ENCODE peak calls at places on chromosomes 11 and 22, in four cellular contexts. A is GM12865, U is Calu3, G is brain microvascular endothelial cell. E is an unnamed sample.

GRCh38 chr11:63901660-63902059 is 15.3 kb downstream of the RCOR2 start:
- DNase-seq in G (no peak), A (peak), U (no peak), E (no peak)

GRCh38 chr22:42945736-42946135 is 69.2 kb downstream of the PACSIN2 start:
- DNase-seq in G (no peak), A (peak), U (no peak), E (no peak)

GRCh38 chr11:9001736-9002135 is 2.1 kb downstream of the NRIP3 start:
- DNase-seq in U (peak), G (peak), A (no peak), E (no peak)

GRCh38 chr11:48116843-48117242 is 99.8 kb upstream of the OR4B1 start:
- DNase-seq in A (peak), U (peak), G (no peak), E (no peak)

GRCh38 chr11:48002565-48002964 is 22.2 kb downstream of the PTPRJ start:
- DNase-seq in U (no peak), A (no peak), G (no peak), E (no peak)

GRCh38 chr11:55793321-55793720 is 2.0 kb upstream of the OR5D14 start:
- DNase-seq in A (no peak), U (no peak), G (no peak), E (no peak)

GRCh38 chr22:24305260-24305692 is 34.6 kb downstream of the SPECC1L start:
- DNase-seq in A (no peak), G (peak), U (no peak), E (no peak)

GRCh38 chr22:30277547-30278344 is 11.1 kb upstream of the OSM start:
- DNase-seq in U (no peak), A (no peak), G (peak), E (no peak)

GRCh38 chr22:46592390-46592872 is 27.8 kb upstream of the GRAMD4 start:
- DNase-seq in A (peak), U (no peak), G (peak), E (peak)

GRCh38 chr11:119424775-119425174 is 1.8 kb upstream of the THY1 start:
- DNase-seq in G (no peak), A (no peak), U (no peak), E (no peak)

GRCh38 chr11:58788355-58789023 is 56.0 kb downstream of the GLYATL2 start:
- DNase-seq in U (peak), G (peak), A (peak), E (no peak)

GRCh38 chr11:1546536-1547466 is 25.3 kb downstream of the DUSP8 start:
- DNase-seq in U (peak), A (no peak), G (no peak), E (peak)

GRCh38 chr11:10150800-10151199 is 143.2 kb downstream of the SBF2 start:
- DNase-seq in A (no peak), G (no peak), U (no peak), E (no peak)

GRCh38 chr22:41917906-41918791 is 3.3 kb upstream of the SHISA8 start:
- DNase-seq in U (peak), G (peak), A (peak), E (no peak)

GRCh38 chr22:45036154-45036553 is 26.3 kb upstream of the PHF21B start:
- DNase-seq in G (no peak), A (no peak), U (no peak), E (no peak)

GRCh38 chr22:23248583-23248982 is 68.3 kb downstream of the BCR start:
- DNase-seq in U (peak), A (peak), G (peak), E (no peak)

GRCh38 chr11:130206141-130206540 is 46.6 kb downstream of the ST14 start:
- DNase-seq in G (no peak), U (no peak), A (no peak), E (no peak)

GRCh38 chr11:65390099-65390941 is 3.9 kb downstream of the FRMD8 start:
- DNase-seq in A (no peak), U (no peak), G (no peak), E (no peak)

GRCh38 chr11:85651118-85651517 is 3.4 kb downstream of the TMEM126A start:
- DNase-seq in U (no peak), A (no peak), G (no peak), E (no peak)

GRCh38 chr22:35102663-35103062 is 36.7 kb downstream of the ISX start:
- DNase-seq in A (peak), G (peak), U (peak), E (no peak)

GRCh38 chr11:123260511-123261211 is 65.6 kb upstream of the CLMP start:
- DNase-seq in A (no peak), U (no peak), G (no peak), E (no peak)

GRCh38 chr11:67463680-67464410 is 5.2 kb downstream of the TMEM134 start:
- DNase-seq in U (peak), A (peak), G (peak), E (no peak)

GRCh38 chr11:104564921-104565580 is 333.2 kb downstream of the CASP12 start:
- DNase-seq in G (no peak), A (no peak), U (no peak), E (no peak)

GRCh38 chr11:36044636-36045035 is 100.8 kb downstream of the LDLRAD3 start:
- DNase-seq in G (no peak), A (no peak), U (no peak), E (no peak)

GRCh38 chr22:26763633-26764295 is 106.4 kb downstream of the MIAT start:
- DNase-seq in A (no peak), U (peak), G (peak), E (no peak)

GRCh38 chr22:42662114-42663021 is 13.2 kb upstream of the CYB5R3 start:
- DNase-seq in G (peak), A (peak), U (peak), E (peak)

GRCh38 chr11:47847892-47848635 is at the start of gene NUP160:
- DNase-seq in G (peak), A (peak), U (peak), E (peak)

GRCh38 chr11:60118333-60118732 is 29.9 kb downstream of the MS4A2 start:
- DNase-seq in G (no peak), A (peak), U (no peak), E (no peak)

GRCh38 chr22:23204541-23205157 is 24.3 kb downstream of the BCR start:
- DNase-seq in G (no peak), U (no peak), A (no peak), E (no peak)

GRCh38 chr22:28943501-28943879 is 60.1 kb downstream of the ZNRF3 start:
- DNase-seq in U (no peak), G (no peak), A (no peak), E (no peak)

GRCh38 chr22:29190051-29190450 is 15.6 kb upstream of the EMID1 start:
- DNase-seq in U (no peak), G (no peak), A (no peak), E (no peak)

GRCh38 chr11:130204703-130205095 is 45.1 kb downstream of the ST14 start:
- DNase-seq in A (no peak), U (no peak), G (no peak), E (no peak)

GRCh38 chr11:8262552-8263108 is 1.0 kb downstream of the LMO1 start:
- DNase-seq in A (peak), U (peak), G (peak), E (peak)

GRCh38 chr11:73184953-73185671 is 33.0 kb upstream of the P2RY2 start:
- DNase-seq in G (peak), A (peak), U (peak), E (peak)

GRCh38 chr11:43693069-43693468 is 12.5 kb downstream of the HSD17B12 start:
- DNase-seq in G (no peak), A (no peak), U (no peak), E (no peak)

GRCh38 chr11:28447226-28447625 is 339.0 kb downstream of the METTL15 start:
- DNase-seq in A (no peak), G (peak), U (no peak), E (no peak)

GRCh38 chr11:331332-332060 is 10.8 kb upstream of the IFITM3 start:
- DNase-seq in A (no peak), G (no peak), U (no peak), E (no peak)

GRCh38 chr22:32202539-32203180 is 2.2 kb downstream of the RFPL2 start:
- DNase-seq in U (peak), G (peak), A (peak), E (no peak)
- TF ChIP-seq CTCF in U (peak), G (peak), A (peak), E (no peak)

GRCh38 chr11:31881825-31882224 is 70.7 kb upstream of the PAX6 start:
- DNase-seq in G (no peak), A (no peak), U (no peak), E (no peak)

GRCh38 chr11:31883435-31883834 is 72.3 kb upstream of the PAX6 start:
- DNase-seq in G (no peak), U (no peak), A (no peak), E (no peak)

GRCh38 chr11:31884080-31884479 is 73.0 kb upstream of the PAX6 start:
- DNase-seq in U (no peak), A (no peak), G (no peak), E (no peak)

GRCh38 chr11:31882951-31883392 is 71.8 kb upstream of the PAX6 start:
- DNase-seq in U (no peak), G (peak), A (no peak), E (no peak)

GRCh38 chr11:31887180-31887579 is 76.1 kb upstream of the PAX6 start:
- DNase-seq in A (peak), U (no peak), G (no peak), E (no peak)
- TF ChIP-seq CTCF in A (peak), U (no peak), G (peak), E (no peak)

DNA sequence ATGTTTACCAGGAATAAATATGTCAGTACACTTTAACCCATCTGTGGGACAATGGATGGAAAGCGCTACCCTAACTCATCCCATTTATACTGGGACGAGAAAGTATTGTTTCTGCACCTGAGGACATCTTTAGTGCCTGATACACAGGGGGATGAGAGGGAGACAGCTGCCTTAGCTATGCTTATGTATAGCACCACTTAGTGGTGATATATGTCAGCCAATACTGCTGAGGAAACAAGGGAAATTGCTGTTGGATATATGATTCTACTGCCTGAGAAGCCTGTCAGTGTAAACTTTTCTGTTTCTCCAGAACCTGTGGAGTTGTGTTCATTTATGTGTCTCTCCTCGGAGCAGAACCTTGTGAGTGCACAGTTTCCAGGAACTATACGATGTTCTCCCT is 13.3 kb upstream of the CEP295 start:
- DNase-seq in A (peak), U (no peak), G (peak), E (no peak)
- TF ChIP-seq CTCF in A (peak), U (no peak), G (peak), E (no peak)

GRCh38 chr11:11968511-11969280 is 39.7 kb downstream of the DKK3 start:
- DNase-seq in U (no peak), A (no peak), G (no peak), E (no peak)
- TF ChIP-seq CTCF in U (no peak), A (no peak), G (no peak), E (no peak)

GRCh38 chr11:16001899-16002426 is 354.4 kb downstream of the SOX6 start:
- DNase-seq in U (peak), G (peak), A (peak), E (no peak)
- TF ChIP-seq CTCF in U (no peak), G (peak), A (no peak), E (no peak)

DNA sequence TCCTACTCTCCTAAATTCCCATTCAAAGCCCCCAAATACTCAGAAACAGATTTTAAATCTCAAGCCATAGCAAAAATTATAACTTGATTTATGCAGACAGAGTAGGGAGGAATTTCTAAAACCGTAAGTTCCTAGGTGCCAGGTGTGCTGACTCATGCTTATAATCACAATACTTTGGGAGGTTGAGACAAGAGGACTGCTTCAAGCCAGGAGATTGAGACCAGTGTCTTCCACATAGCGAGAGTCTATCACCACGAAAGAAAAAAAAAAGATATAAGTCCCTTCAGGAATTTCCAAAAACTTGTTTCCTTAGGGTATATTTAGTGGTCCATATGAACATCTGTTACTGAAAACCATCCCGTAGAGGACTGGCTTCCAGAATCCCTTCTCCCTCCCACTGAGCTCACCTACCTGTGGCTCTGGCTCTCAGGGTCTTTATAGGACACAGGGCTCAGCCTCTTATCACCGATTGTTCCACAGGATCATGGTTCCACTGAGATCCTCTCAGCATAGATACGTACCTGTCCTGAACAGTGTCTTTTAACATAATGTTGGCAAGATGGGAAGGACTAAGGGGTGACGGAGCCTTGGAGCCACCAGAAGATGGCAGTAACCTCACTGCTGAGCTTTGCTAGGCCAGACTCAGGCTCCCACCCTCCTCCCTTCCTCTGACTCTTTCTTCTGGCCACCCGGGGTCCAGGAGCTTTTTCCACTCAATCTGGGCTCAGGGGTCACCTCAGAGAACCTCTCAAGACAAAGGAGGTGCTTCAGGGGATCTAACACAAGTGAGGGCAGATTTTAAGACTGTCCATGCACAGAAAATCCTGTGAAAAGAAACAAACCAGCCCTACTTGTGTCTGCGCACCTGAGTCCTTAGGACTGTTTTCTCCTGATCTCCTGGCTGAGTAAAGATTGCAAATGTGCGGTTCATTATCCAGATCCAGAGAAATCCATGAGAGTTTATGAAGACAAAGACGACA is 117.5 kb upstream of the TOP3B start:
- DNase-seq in A (peak), G (peak), U (no peak), E (no peak)
- TF ChIP-seq CTCF in A (no peak), G (peak), U (no peak), E (no peak)

GRCh38 chr11:102268083-102268984 is 49.0 kb upstream of the BIRC3 start:
- DNase-seq in A (peak), U (peak), G (peak), E (peak)
- TF ChIP-seq CTCF in A (no peak), U (no peak), G (peak), E (no peak)

GRCh38 chr11:114070464-114071139 is 11.1 kb downstream of the ZBTB16 start:
- DNase-seq in G (no peak), U (no peak), A (no peak), E (no peak)

GRCh38 chr11:114065094-114065493 is 5.6 kb downstream of the ZBTB16 start:
- DNase-seq in G (no peak), U (no peak), A (no peak), E (no peak)

GRCh38 chr11:114066046-114066648 is 6.6 kb downstream of the ZBTB16 start:
- DNase-seq in U (no peak), G (no peak), A (no peak), E (no peak)

GRCh38 chr11:114064216-114064615 is 4.7 kb downstream of the ZBTB16 start:
- DNase-seq in G (no peak), U (no peak), A (no peak), E (no peak)

GRCh38 chr11:114068327-114068726 is 8.8 kb downstream of the ZBTB16 start:
- DNase-seq in U (no peak), G (no peak), A (no peak), E (no peak)
- TF ChIP-seq CTCF in U (no peak), G (no peak), A (no peak), E (no peak)

GRCh38 chr11:76444065-76444383 is 794 bp upstream of the EMSY start:
- DNase-seq in U (no peak), A (no peak), G (no peak), E (no peak)

GRCh38 chr11:76448506-76448905 is 3.7 kb downstream of the EMSY start:
- DNase-seq in A (no peak), U (no peak), G (no peak), E (no peak)

GRCh38 chr11:76444384-76445121 is at the start of gene EMSY:
- DNase-seq in G (peak), A (peak), U (peak), E (peak)

GRCh38 chr11:76443254-76443935 is 1.4 kb upstream of the EMSY start:
- DNase-seq in A (no peak), U (no peak), G (no peak), E (no peak)

DNA sequence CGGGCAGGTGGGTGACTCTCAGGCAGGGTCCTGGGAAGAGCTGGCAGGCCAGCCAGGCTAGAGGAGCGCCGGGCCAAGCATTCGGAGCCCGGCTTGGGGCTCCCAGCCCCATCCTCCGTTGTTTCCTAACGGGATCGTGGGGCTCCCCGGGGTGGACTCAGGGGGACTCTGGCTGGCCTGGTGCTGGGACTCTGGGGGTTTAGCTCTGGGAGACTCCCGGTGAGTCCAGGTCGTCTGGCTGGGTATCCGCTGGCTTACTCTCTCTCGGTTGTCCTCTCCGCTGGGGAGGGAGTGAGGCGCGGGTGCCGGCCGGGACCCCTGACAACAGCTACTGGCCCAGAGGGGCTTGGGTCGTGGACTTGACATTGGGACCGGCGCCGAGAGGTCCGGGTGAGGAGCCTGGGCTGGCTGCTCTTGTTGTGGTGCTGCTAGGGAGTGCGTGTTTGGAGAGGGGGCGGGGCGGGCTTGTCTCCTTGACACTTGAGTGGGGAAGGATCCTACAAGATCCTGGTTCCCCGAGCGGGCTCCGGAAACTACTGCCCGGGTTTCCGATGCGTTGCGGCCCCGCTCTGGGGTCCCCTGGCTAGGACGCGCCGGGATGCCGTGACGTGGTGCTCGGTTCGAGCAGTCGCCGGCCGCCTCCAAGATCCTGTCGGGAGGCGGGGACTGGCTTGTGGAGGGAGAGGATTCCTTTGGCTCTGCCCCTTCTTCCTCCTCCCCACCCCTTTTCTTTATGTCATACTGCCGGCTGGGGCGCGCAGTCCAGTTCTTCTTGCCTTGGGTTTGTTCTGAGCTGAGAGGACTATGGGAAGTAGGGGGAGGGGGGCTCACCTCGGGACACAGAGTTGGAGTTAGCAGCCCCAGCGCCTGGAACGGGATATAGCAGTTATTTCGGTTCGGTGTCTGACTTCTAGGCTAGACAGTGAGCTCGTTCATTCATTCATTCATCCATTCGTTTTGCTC is 585 bp downstream of the EMSY start:
- DNase-seq in A (peak), G (peak), U (peak), E (peak)
- TF ChIP-seq CTCF in A (no peak), G (peak), U (no peak), E (no peak)

DNA sequence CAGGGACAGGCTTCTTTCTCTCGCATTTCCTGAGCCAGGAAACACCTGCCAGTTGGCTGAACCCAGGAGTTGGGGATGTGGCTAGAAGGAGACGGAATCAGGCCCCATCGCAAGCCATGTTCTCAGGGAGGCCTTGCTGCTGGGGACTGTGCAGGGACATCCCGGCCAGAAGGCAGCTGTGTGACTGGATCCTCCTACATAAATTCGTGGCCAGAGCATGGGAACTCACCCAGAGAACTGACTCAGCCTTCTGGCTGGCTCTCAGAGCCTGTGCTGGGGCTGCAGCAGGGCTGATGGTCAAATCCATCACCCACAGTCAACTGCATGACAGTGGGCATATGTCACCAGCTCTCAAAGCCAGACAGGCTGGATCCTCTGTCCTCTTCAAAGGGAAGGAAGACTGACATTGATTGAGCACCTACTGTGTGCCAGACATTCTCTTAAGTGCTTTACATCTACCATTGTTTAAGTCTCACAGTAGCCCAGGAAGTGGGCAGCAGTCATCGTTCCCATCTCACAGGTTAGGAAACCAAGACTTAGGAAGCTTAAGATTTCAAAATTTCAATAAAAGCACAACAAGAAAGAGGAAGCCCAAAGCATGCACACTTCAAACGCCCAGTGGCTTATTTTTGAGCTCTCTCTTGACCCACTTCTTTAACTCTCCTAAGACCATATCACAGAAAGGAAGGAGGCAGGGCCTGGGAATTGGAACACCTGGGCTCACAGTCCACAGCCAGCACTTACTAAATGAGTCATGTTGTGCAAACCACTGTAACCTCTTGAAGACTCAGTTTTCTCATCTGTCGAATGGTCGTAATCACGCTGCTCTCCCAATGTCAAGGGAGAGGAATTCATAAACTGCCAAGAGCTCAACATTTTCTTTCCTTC is 30.9 kb upstream of the CACNG2 start:
- DNase-seq in A (peak), U (no peak), G (peak), E (no peak)
- TF ChIP-seq CTCF in A (no peak), U (no peak), G (no peak), E (no peak)

E was measured in activated B cell treated with CpG ODN at 0.5 μM for 24 hours.